ENCODE peak calls at places on chromosomes 13 and 19, in eight cellular contexts. C, V, Y, M, U, I, L and F are unnamed samples.
A peak's percentile ranks its signal among the peaks of the same experiment; 100 is the strongest.

GRCh38 chr13:101875717-101876393 is 423.4 kb downstream of the ITGBL1 start:
- DNase-seq in C (no peak), M (no peak), Y (no peak), V (peak; percentile 58), I (no peak), L (peak; percentile 7), U (no peak), F (peak; percentile 5)

GRCh38 chr13:22041741-22042140 is 370.9 kb downstream of the FGF9 start:
- DNase-seq in Y (no peak), M (no peak), I (no peak), L (no peak), V (no peak), U (no peak), C (no peak), F (no peak)

GRCh38 chr19:41321600-41322270 is 11.8 kb downstream of the CCDC97 start:
- DNase-seq in V (no peak), U (no peak), M (peak; percentile 66), I (no peak), Y (no peak), C (no peak), L (peak; percentile 57), F (peak; percentile 58)

GRCh38 chr13:71685072-71685471 is 181.9 kb downstream of the DACH1 start:
- DNase-seq in L (no peak), C (no peak), U (no peak), V (no peak), Y (no peak), I (no peak), M (no peak), F (peak; percentile 100)

GRCh38 chr19:4650159-4650558 is 10.8 kb downstream of the TNFAIP8L1 start:
- DNase-seq in V (no peak), L (no peak), M (no peak), I (no peak), Y (no peak), C (no peak), U (no peak), F (no peak)

GRCh38 chr13:23375007-23375971 is 58.2 kb downstream of the SACS start:
- DNase-seq in L (peak; percentile 83), U (peak; percentile 97), C (no peak), I (peak; percentile 77), Y (peak; percentile 96), V (peak; percentile 98), M (peak; percentile 96), F (peak; percentile 97)

GRCh38 chr19:17529239-17530158 is 18.1 kb downstream of the PGLS start:
- DNase-seq in U (no peak), L (no peak), Y (no peak), M (no peak), I (no peak), V (no peak), C (no peak), F (no peak)

GRCh38 chr19:18520848-18521691 is 800 bp downstream of the ELL start:
- DNase-seq in I (no peak), C (no peak), M (peak; percentile 34), U (peak; percentile 67), V (peak; percentile 72), L (peak; percentile 14), Y (no peak), F (peak; percentile 43)

GRCh38 chr19:7397687-7398086 is 49.0 kb downstream of the ARHGEF18 start:
- DNase-seq in M (no peak), L (peak; percentile 50), I (no peak), V (no peak), U (no peak), C (no peak), Y (no peak), F (no peak)

GRCh38 chr19:32313866-32314265 is 31.5 kb upstream of the ZNF507 start:
- DNase-seq in I (no peak), U (no peak), C (peak; percentile 9), Y (no peak), M (no peak), L (no peak), V (no peak), F (no peak)

DNA sequence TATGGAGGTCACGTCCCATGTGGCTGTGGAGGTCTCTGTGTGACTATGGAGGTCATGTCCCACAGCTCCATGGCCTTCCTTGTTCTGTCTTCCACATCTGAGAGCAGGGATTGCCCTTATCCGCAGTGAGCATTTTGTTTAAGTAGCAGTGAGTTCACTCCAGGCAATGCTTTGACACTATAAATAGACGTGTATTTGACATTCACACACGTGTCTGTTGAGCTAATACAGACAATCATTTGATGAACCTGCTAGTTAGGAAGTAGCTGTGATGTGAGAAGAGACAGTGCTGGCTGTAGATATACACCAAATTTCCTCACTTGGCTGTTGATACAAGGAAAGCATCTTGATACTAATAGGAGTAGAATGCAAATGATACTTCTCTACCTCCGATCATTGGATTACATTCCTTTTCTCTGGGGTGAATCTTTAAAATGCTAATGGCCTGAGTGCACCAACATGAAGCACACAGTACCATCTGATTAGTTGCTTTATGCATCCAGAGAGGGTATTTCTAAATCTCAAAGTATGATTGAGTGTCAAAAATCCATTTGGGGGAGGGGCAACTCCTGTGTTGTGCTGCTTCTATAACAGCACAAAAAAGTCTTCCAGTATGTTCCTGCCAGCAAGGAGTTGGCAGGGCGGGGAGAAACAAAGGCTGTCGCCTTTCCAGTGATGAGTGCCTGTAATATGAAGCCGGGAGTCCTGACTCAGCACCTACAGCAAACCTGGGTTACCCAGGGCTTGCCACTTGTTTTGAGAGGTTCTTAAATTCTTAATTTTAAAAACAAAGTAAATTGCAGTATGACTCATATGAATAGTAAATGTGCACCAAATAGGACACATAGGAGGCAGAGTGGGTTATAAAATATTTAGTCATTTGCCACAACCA is 7.0 kb downstream of the CUL4A start:
- DNase-seq in M (peak; percentile 88), V (no peak), L (peak; percentile 73), U (no peak), I (peak; percentile 56), Y (no peak), C (no peak), F (peak; percentile 78)
- H3K4me3 ChIP-seq in M (no peak overlapping the region), V (no peak overlapping the region), L (no peak overlapping the region), U (no peak overlapping the region), I (peak overlapping the region; percentile 15), Y (no peak overlapping the region), C (no peak overlapping the region), F (no peak overlapping the region)

DNA sequence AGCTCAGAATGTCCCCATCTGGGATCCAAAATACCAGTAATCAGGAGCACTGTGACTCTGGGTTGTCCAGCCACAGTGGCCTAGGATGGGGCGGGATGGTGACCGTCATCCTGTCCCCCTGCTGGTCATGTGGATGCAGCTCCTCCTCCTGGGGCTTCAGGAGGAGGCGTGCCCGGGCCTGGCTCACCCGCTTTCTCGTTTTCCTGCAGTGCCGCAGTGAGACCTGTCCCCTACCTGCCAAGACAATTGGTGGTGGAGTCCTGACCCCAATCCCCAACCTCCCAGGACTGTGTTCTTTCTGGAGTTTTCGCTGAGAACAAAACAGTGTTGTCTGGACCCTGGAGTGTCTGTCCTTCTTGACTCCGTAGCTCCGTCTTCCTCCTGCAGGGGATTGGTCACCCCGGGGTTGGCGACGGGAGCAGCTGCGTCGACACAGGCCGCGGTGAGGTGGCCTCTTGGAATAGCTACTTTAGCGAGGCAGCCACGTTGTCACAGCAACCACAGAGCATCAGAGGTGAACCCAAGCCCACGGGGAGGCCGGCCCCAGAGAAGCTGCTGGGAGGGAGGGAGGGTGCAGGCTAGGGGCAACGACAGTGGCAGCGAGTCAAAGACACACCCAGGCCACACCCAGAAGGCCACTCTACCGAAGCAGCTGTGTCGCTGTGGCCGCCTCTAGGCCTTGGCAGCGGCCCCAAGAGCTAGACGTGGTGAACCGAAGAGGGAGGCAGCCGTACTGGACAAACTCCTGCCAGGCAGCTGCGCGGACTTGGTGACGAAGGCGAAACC is 10.1 kb upstream of the EMC10 start:
- DNase-seq in V (no peak), L (peak; percentile 48), C (no peak), M (peak; percentile 66), Y (no peak), I (peak; percentile 42), U (peak; percentile 71), F (peak; percentile 51)
- H3K27me3 ChIP-seq in V (no peaks in the 10 kb centered on the region), L (peaks cover 25% of the 10 kb centered on the region), C (no peaks in the 10 kb centered on the region), M (no peaks in the 10 kb centered on the region), Y (no peaks in the 10 kb centered on the region), I (no peaks in the 10 kb centered on the region), U (no peaks in the 10 kb centered on the region), F (peaks cover 3% of the 10 kb centered on the region)

DNA sequence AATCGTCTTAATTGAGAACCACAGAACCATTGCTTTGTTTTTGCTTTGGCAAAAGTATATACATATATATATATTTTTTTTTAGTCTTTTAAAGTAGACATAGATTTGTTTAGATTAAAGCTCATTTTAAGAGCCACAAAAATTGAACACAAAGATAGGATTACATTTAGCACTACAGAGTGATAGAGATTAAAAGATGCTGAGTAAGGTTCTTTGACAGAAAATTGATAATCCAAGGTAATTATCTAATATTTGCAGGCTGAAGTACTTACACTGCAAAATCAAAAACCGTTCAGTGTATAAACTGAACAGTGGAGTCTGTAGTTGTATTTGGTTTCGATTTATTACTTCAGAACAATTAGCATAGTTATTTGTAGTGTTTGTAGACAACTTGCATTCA is 24.5 kb upstream of the ZNF98 start:
- DNase-seq in U (no peak), M (no peak), C (no peak), Y (no peak), L (no peak), V (no peak), I (no peak), F (no peak)
- H3K9me3 ChIP-seq in U (peaks cover 8% of the 10 kb centered on the region), M (no peaks in the 10 kb centered on the region), C (peaks cover 5% of the 10 kb centered on the region), Y (no peaks in the 10 kb centered on the region), L (peaks cover 16% of the 10 kb centered on the region), V (peaks cover 4% of the 10 kb centered on the region), I (no peaks in the 10 kb centered on the region), F (no peaks in the 10 kb centered on the region)

GRCh38 chr13:97460004-97460756 is 26.2 kb downstream of the RAP2A start:
- DNase-seq in C (no peak), U (no peak), L (no peak), Y (no peak), I (no peak), V (no peak), M (no peak), F (no peak)
- H3K4me3 ChIP-seq in C (no peak overlapping the region), U (no peak overlapping the region), L (no peak overlapping the region), Y (no peak overlapping the region), I (no peak overlapping the region), V (no peak overlapping the region), M (no peak overlapping the region), F (no peak overlapping the region)

GRCh38 chr19:29268721-29269483 is 56.0 kb upstream of the UQCRFS1 start:
- DNase-seq in I (no peak), L (no peak), M (peak; percentile 5), V (no peak), C (peak; percentile 70), Y (no peak), U (no peak), F (no peak)
- H3K27me3 ChIP-seq in I (no peaks in the 10 kb centered on the region), L (peaks cover 70% of the 10 kb centered on the region), M (peaks cover 6% of the 10 kb centered on the region), V (no peaks in the 10 kb centered on the region), C (no peaks in the 10 kb centered on the region), Y (no peaks in the 10 kb centered on the region), U (no peaks in the 10 kb centered on the region), F (no peaks in the 10 kb centered on the region)

GRCh38 chr19:22286151-22286810 is at the start of gene ZNF729:
- DNase-seq in Y (no peak), C (no peak), I (no peak), M (no peak), L (no peak), V (no peak), U (no peak), F (no peak)
- H3K9me3 ChIP-seq in Y (no peaks in the 10 kb centered on the region), C (no peaks in the 10 kb centered on the region), I (peaks cover 3% of the 10 kb centered on the region), M (no peaks in the 10 kb centered on the region), L (no peaks in the 10 kb centered on the region), V (no peaks in the 10 kb centered on the region), U (peaks cover 6% of the 10 kb centered on the region), F (no peaks in the 10 kb centered on the region)

DNA sequence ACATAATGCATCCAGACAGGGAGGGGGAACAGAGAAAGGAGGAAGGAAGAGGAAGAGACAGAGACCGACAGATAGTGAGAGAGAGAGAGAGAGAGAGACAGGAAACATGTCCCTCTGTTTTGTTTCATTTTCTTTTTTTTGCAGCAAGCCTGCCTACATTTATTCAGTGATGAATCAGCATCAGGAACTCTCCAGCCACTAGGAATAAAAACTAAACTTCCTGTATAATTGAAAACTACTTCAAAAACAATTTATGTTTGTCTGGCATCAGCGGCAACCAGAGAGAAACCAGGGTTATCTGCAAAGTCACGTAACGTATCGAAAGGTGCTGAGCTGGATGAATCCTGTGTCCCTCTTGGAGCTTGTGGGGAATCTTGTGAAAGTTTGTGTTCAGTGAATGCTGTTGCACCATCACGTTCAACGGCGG is 148.6 kb upstream of the SOX21 start:
- DNase-seq in M (no peak), U (no peak), L (no peak), I (no peak), V (no peak), C (no peak), Y (no peak), F (no peak)
- H3K4me3 ChIP-seq in M (no peak overlapping the region), U (peak overlapping the region; percentile 32), L (no peak overlapping the region), I (no peak overlapping the region), V (peak overlapping the region; percentile 6), C (peak overlapping the region; percentile 30), Y (peak overlapping the region; percentile 37), F (no peak overlapping the region)